ENCODE peak calls at places on chromosome 17, in ten cellular contexts. G, C, H, E, O, N, B, J, L and I are unnamed samples.

GRCh38 chr17:42049834-42050359 is 504 bp downstream of the C17orf113 start:
- DNase-seq in G (no peak), C (no peak), H (no peak), E (no peak), O (no peak), N (no peak), B (no peak), J (no peak), L (peak; percentile 15), I (no peak)

GRCh38 chr17:17527534-17527933 is 31.3 kb upstream of the RASD1 start:
- DNase-seq in G (no peak), C (no peak), H (no peak), E (no peak), O (peak; percentile 13), N (peak; percentile 33), B (no peak), J (no peak), L (no peak), I (no peak)

GRCh38 chr17:19332371-19333131 is 30.0 kb downstream of the B9D1 start:
- DNase-seq in G (no peak), C (no peak), H (no peak), E (peak; percentile 15), O (no peak), N (no peak), B (no peak), J (no peak), L (no peak), I (peak; percentile 28)

GRCh38 chr17:36722121-36722902 is 120.9 kb downstream of the MRM1 start:
- DNase-seq in G (peak; percentile 63), C (peak; percentile 81), H (no peak), E (peak; percentile 82), O (peak; percentile 73), N (peak; percentile 26), B (peak; percentile 64), J (peak; percentile 77), L (peak; percentile 15), I (peak; percentile 97)

GRCh38 chr17:2975469-2975958 is 87.9 kb downstream of the OR1D5 start:
- DNase-seq in G (no peak), C (no peak), H (no peak), E (no peak), O (no peak), N (peak; percentile 64), B (no peak), J (no peak), L (peak; percentile 84), I (no peak)

GRCh38 chr17:35569405-35569804 is 8.8 kb upstream of the SLFN14 start:
- DNase-seq in G (no peak), C (no peak), H (no peak), E (no peak), O (no peak), N (no peak), B (no peak), J (no peak), L (no peak), I (no peak)

GRCh38 chr17:51793686-51794085 is 364.8 kb downstream of the CA10 start:
- DNase-seq in G (no peak), C (no peak), H (no peak), E (no peak), O (no peak), N (no peak), B (no peak), J (no peak), L (no peak), I (no peak)

GRCh38 chr17:48244121-48244711 is 136.7 kb downstream of the SNX11 start:
- DNase-seq in G (no peak), C (no peak), H (peak; percentile 20), E (no peak), O (no peak), N (peak; percentile 47), B (no peak), J (no peak), L (peak; percentile 89), I (no peak)

GRCh38 chr17:50693041-50693682 is 14.6 kb downstream of the ANKRD40 start:
- DNase-seq in G (no peak), C (no peak), H (no peak), E (no peak), O (no peak), N (no peak), B (no peak), J (no peak), L (peak; percentile 78), I (no peak)

GRCh38 chr17:61739002-61739401 is 124.3 kb downstream of the BRIP1 start:
- DNase-seq in G (no peak), C (no peak), H (no peak), E (no peak), O (no peak), N (no peak), B (no peak), J (no peak), L (no peak), I (no peak)

GRCh38 chr17:17555906-17556305 is 35.6 kb downstream of the PEMT start:
- DNase-seq in G (no peak), C (no peak), H (no peak), E (no peak), O (peak; percentile 26), N (no peak), B (no peak), J (no peak), L (no peak), I (no peak)

GRCh38 chr17:81066771-81067315 is 31.9 kb downstream of the BAIAP2 start:
- DNase-seq in G (no peak), C (no peak), H (no peak), E (no peak), O (no peak), N (no peak), B (no peak), J (no peak), L (no peak), I (no peak)

GRCh38 chr17:64129765-64130558 is at the start of gene ERN1:
- DNase-seq in G (peak; percentile 88), C (peak; percentile 88), H (no peak), E (peak; percentile 88), O (peak; percentile 96), N (peak; percentile 97), B (peak; percentile 95), J (peak; percentile 81), L (peak; percentile 91), I (peak; percentile 98)

GRCh38 chr17:19744922-19745757 is 3.0 kb downstream of the ALDH3A1 start:
- DNase-seq in G (peak; percentile 94), C (peak; percentile 80), H (no peak), E (peak; percentile 94), O (peak; percentile 95), N (peak; percentile 89), B (peak; percentile 94), J (peak; percentile 99), L (peak; percentile 76), I (peak; percentile 96)

GRCh38 chr17:17740627-17741237 is 59.5 kb downstream of the RAI1 start:
- DNase-seq in G (no peak), C (no peak), H (no peak), E (peak; percentile 47), O (no peak), N (no peak), B (no peak), J (no peak), L (no peak), I (peak; percentile 82)

GRCh38 chr17:28878981-28879380 is 18.6 kb downstream of the FLOT2 start:
- DNase-seq in G (no peak), C (no peak), H (no peak), E (no peak), O (peak; percentile 15), N (peak; percentile 46), B (peak; percentile 95), J (no peak), L (no peak), I (peak; percentile 94)

GRCh38 chr17:42016411-42016831 is 818 bp downstream of the DNAJC7 start:
- DNase-seq in G (no peak), C (no peak), H (no peak), E (no peak), O (no peak), N (peak; percentile 26), B (no peak), J (no peak), L (peak; percentile 19), I (no peak)

GRCh38 chr17:40607641-40608040 is 40.0 kb downstream of the SMARCE1 start:
- DNase-seq in G (no peak), C (peak; percentile 81), H (no peak), E (no peak), O (no peak), N (no peak), B (no peak), J (no peak), L (no peak), I (no peak)

GRCh38 chr17:72173475-72174116 is 52.8 kb downstream of the SOX9 start:
- DNase-seq in G (no peak), C (no peak), H (no peak), E (no peak), O (no peak), N (no peak), B (no peak), J (no peak), L (no peak), I (no peak)

GRCh38 chr17:40727447-40728231 is 24.1 kb upstream of the KRT24 start:
- DNase-seq in G (no peak), C (no peak), H (no peak), E (no peak), O (no peak), N (no peak), B (no peak), J (no peak), L (no peak), I (no peak)

GRCh38 chr17:40450175-40450574 is 6.9 kb downstream of the IGFBP4 start:
- DNase-seq in G (no peak), C (no peak), H (no peak), E (peak; percentile 55), O (no peak), N (peak; percentile 65), B (peak; percentile 85), J (no peak), L (peak; percentile 38), I (peak; percentile 80)

GRCh38 chr17:4953461-4953961 is 2.6 kb downstream of the ENO3 start:
- DNase-seq in G (no peak), C (no peak), H (no peak), E (no peak), O (peak; percentile 69), N (no peak), B (no peak), J (no peak), L (no peak), I (peak; percentile 36)

GRCh38 chr17:13626703-13627102 is 25.0 kb upstream of the HS3ST3A1 start:
- DNase-seq in G (no peak), C (no peak), H (peak; percentile 24), E (no peak), O (no peak), N (no peak), B (no peak), J (no peak), L (peak; percentile 2), I (no peak)

GRCh38 chr17:49932131-49932723 is 36.8 kb upstream of the DLX4 start:
- DNase-seq in G (no peak), C (no peak), H (no peak), E (no peak), O (no peak), N (no peak), B (no peak), J (no peak), L (no peak), I (no peak)

GRCh38 chr17:78779848-78780247 is 2.2 kb downstream of the CYTH1 start:
- DNase-seq in G (peak; percentile 38), C (peak; percentile 78), H (no peak), E (no peak), O (no peak), N (peak; percentile 26), B (no peak), J (no peak), L (no peak), I (no peak)